ENCODE peak calls at places on chromosomes 16 and 17, in nine cellular contexts. Q, W, M, I, Z, V, P, H and E are unnamed samples.

GRCh38 chr17:63369233-63369632 is 76.9 kb downstream of the CYB561 start:
- DNase-seq in Z (no peak), W (no peak), V (no peak), H (no peak), P (no peak), M (no peak), Q (no peak), I (peak), E (no peak)

GRCh38 chr16:48013476-48013875 is 142.3 kb downstream of the ABCC12 start:
- DNase-seq in P (no peak), I (peak), H (peak), W (no peak), Q (no peak), V (no peak), Z (no peak), M (no peak), E (no peak)

GRCh38 chr17:14750866-14751265 is 450.0 kb downstream of the HS3ST3B1 start:
- DNase-seq in M (no peak), V (no peak), P (no peak), W (no peak), H (no peak), I (no peak), Q (no peak), Z (no peak), E (no peak)

GRCh38 chr16:68406458-68407041 is 41.8 kb downstream of the SMPD3 start:
- DNase-seq in W (no peak), I (peak), P (no peak), M (no peak), V (no peak), H (no peak), Z (no peak), Q (no peak), E (no peak)

GRCh38 chr17:44376124-44376523 is 12.5 kb upstream of the FAM171A2 start:
- DNase-seq in M (no peak), H (no peak), V (peak), Z (peak), W (no peak), P (peak), Q (peak), I (no peak), E (no peak)

GRCh38 chr17:62366191-62366590 is 14.2 kb upstream of the EFCAB3 start:
- DNase-seq in V (no peak), Z (no peak), M (no peak), P (no peak), Q (no peak), H (no peak), W (no peak), I (no peak), E (no peak)

GRCh38 chr17:2054262-2054739 is 602 bp upstream of the HIC1 start:
- DNase-seq in M (no peak), W (peak), Z (no peak), I (peak), Q (no peak), H (peak), V (no peak), P (peak), E (no peak)

GRCh38 chr17:50255766-50256480 is 18.3 kb upstream of the TMEM92 start:
- DNase-seq in W (no peak), I (no peak), H (no peak), M (no peak), V (no peak), Q (no peak), P (peak), Z (no peak), E (no peak)

GRCh38 chr16:24610421-24610765 is 71.0 kb downstream of the RBBP6 start:
- DNase-seq in P (peak), H (no peak), V (peak), Z (no peak), W (peak), M (no peak), Q (peak), I (peak), E (peak)

GRCh38 chr17:16269658-16270057 is 52.6 kb downstream of the PIGL start:
- DNase-seq in M (no peak), Z (no peak), Q (no peak), I (peak), P (no peak), V (no peak), H (no peak), W (no peak), E (no peak)

GRCh38 chr17:49730078-49730786 is 22.5 kb upstream of the SLC35B1 start:
- DNase-seq in M (no peak), H (no peak), Q (no peak), Z (no peak), W (no peak), I (peak), V (peak), P (peak), E (peak)

GRCh38 chr16:57061084-57061905 is 31.1 kb upstream of the CPNE2 start:
- DNase-seq in M (no peak), Z (no peak), W (no peak), Q (peak), V (peak), P (peak), H (peak), I (peak), E (no peak)

GRCh38 chr17:72476134-72476533 is 355.3 kb downstream of the SOX9 start:
- DNase-seq in V (no peak), P (peak), H (no peak), W (no peak), I (no peak), Z (no peak), M (no peak), Q (no peak), E (no peak)

GRCh38 chr17:59840908-59841666 is 51.7 kb downstream of the TUBD1 start:
- DNase-seq in Q (no peak), Z (no peak), H (peak), V (no peak), I (peak), P (no peak), M (no peak), W (no peak), E (no peak)

GRCh38 chr16:54326266-54326662 is 39.7 kb upstream of the IRX3 start:
- DNase-seq in V (no peak), W (no peak), Z (no peak), I (peak), H (no peak), Q (no peak), M (no peak), P (no peak), E (no peak)

GRCh38 chr16:82671743-82672142 is 45.0 kb downstream of the CDH13 start:
- DNase-seq in Z (no peak), H (no peak), P (no peak), Q (no peak), W (no peak), V (no peak), I (no peak), M (no peak), E (no peak)

GRCh38 chr16:10984509-10984908 is 40.1 kb downstream of the CLEC16A start:
- DNase-seq in P (no peak), V (no peak), M (no peak), Q (no peak), W (no peak), I (peak), Z (no peak), H (no peak), E (no peak)

GRCh38 chr17:58576679-58577367 is 62.4 kb upstream of the MTMR4 start:
- DNase-seq in I (peak), Z (no peak), H (no peak), M (no peak), Q (no peak), W (no peak), V (no peak), P (no peak), E (no peak)

GRCh38 chr16:17448640-17449638 is 21.8 kb downstream of the XYLT1 start:
- DNase-seq in W (no peak), V (peak), P (no peak), Q (peak), Z (peak), H (no peak), M (no peak), I (no peak), E (no peak)

DNA sequence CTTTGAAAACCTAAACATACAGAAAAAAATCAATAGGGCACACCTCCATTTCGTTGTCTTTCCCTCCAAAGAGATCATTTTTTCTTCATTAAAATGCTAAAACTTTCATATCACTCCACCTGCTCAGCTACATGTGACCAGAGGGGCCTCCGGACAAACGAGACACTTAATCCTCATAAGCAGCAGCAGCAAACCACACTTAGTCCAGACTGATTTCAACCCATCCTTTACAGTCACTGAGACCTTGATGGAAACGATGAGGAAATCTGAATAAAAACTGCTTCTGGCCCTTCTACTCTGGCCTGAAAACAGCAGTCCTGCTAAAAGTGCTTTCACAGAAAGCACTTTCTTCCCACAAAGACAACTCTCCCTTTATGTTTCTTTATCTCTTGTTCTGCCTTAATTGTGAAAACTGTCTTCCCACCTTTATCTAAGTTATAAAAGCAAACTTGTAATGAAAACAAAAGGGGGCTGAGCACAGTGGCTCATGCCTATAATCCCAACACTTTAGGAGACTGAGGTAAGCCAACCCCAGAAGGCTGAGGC is 4.6 kb downstream of the ANKRD11 start:
- DNase-seq in W (no peak), M (no peak), V (no peak), Z (peak), P (no peak), I (no peak), H (no peak), Q (no peak), E (no peak)
- H3K27ac ChIP-seq in W (no peak), M (no peak), V (no peak), Z (peak), P (no peak), I (no peak), H (peak), Q (no peak), E (no peak)

GRCh38 chr17:35984140-35984539 is 2.4 kb downstream of the CCL14 start:
- DNase-seq in M (no peak), W (no peak), H (no peak), I (no peak), P (no peak), Z (no peak), Q (no peak), V (no peak), E (no peak)

GRCh38 chr17:35978346-35978745 is 3.0 kb downstream of the CCL16 start:
- DNase-seq in W (no peak), V (no peak), I (no peak), Z (no peak), P (no peak), H (no peak), Q (no peak), M (no peak), E (no peak)

GRCh38 chr17:35982409-35983191 is 1.3 kb upstream of the CCL16 start:
- DNase-seq in P (no peak), V (no peak), M (no peak), Z (no peak), I (no peak), Q (no peak), H (no peak), W (no peak), E (no peak)

GRCh38 chr17:35981908-35982330 is 622 bp upstream of the CCL16 start:
- DNase-seq in Q (no peak), M (no peak), H (no peak), W (no peak), P (no peak), Z (no peak), I (no peak), V (no peak), E (no peak)

DNA sequence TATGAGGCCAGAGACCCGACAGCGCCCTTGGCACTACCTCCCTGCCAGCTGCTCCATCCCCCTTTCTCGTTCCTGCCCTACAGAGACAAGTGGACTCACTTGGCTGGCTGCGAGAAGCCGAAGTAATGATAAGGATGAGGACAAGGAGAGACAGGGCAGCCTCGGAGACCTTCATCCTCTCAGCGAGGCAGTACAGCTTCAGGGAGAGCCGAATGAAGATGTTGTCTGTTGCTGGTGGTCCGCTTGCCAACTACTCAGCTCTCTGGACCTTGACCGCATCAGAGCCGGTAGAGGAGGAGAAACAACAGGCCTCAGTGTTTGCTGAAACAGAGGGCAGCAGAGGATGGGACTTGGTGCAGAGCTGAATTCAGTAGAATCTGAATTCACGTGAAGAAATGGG is at the start of gene CCL16:
- DNase-seq in Z (no peak), P (no peak), M (no peak), V (no peak), I (no peak), W (no peak), Q (no peak), H (no peak), E (no peak)
- H3K27ac ChIP-seq in Z (no peak), P (no peak), M (no peak), V (no peak), I (no peak), W (no peak), Q (no peak), H (no peak), E (no peak)

GRCh38 chr17:81434079-81434478 is 38.8 kb downstream of the BAHCC1 start:
- DNase-seq in W (no peak), V (peak), M (no peak), I (peak), Q (peak), P (no peak), H (no peak), Z (no peak), E (no peak)
- H3K27ac ChIP-seq in W (no peak), V (no peak), M (no peak), I (no peak), Q (no peak), P (no peak), H (no peak), Z (no peak), E (no peak)

DNA sequence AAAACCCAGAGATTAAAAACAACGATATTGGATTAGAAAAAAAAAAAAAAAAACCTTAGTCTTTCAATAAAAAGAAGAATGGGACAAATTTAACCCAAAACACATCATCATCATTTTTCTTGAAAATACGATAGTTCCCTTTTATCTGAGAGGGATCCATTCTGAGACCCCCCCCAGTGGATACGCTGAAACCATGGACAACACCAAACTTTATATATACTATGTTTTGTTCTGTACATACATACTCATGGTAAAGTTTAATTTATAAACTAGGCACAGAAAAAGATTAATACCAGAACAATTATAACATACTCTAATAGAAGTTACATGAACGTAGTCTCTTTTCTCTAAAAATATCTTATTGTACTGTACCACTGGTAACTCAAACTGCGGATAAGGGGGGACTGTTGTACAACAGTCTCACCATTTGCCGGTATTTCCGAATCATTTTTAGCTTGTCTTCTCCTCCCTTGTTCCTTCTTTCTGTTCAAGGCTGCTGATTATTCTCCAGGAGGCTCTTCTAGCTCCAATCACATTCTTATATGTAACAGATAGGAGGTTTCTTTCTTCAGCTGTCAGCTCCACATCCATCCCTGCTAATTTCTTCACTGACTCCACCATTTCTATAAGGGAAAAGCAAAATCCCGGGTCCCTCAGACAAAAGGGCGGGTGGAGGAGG is 37.0 kb downstream of the RNF135 start:
- DNase-seq in V (no peak), Q (no peak), H (no peak), W (no peak), I (no peak), M (no peak), P (no peak), Z (no peak), E (no peak)
- H3K27ac ChIP-seq in V (peak), Q (peak), H (no peak), W (no peak), I (peak), M (no peak), P (peak), Z (no peak), E (peak)